ENCODE peak calls at places on chromosome 21, in five cellular contexts. One of them, this sample, is unnamed.

GRCh38 chr21:41445465-41445862 is 19.4 kb downstream of the MX1 start:
- DNase-seq in A549: no peak
- DNase-seq in gastrocnemius medialis: no peak
- DNase-seq in lower lobe of right lung: no peak
- DNase-seq in tibial nerve: no peak
- DNase-seq in this sample: peak

GRCh38 chr21:31877558-31877957 is 4.7 kb downstream of the HUNK start:
- DNase-seq in A549: no peak
- DNase-seq in gastrocnemius medialis: no peak
- DNase-seq in lower lobe of right lung: no peak
- DNase-seq in tibial nerve: no peak
- DNase-seq in this sample: no peak

GRCh38 chr21:32806810-32807386 is 35.3 kb upstream of the PAXBP1 start:
- DNase-seq in A549: no peak
- DNase-seq in gastrocnemius medialis: no peak
- DNase-seq in lower lobe of right lung: no peak
- DNase-seq in tibial nerve: no peak
- DNase-seq in this sample: no peak

GRCh38 chr21:31248598-31248997 is 95.5 kb downstream of the TIAM1 start:
- DNase-seq in A549: peak
- DNase-seq in gastrocnemius medialis: peak
- DNase-seq in lower lobe of right lung: no peak
- DNase-seq in tibial nerve: no peak
- DNase-seq in this sample: peak

GRCh38 chr21:33848252-33848953 is 67.2 kb downstream of the ATP5PO start:
- DNase-seq in A549: no peak
- DNase-seq in gastrocnemius medialis: no peak
- DNase-seq in lower lobe of right lung: no peak
- DNase-seq in tibial nerve: no peak
- DNase-seq in this sample: no peak

GRCh38 chr21:16983425-16983824 is 529.4 kb upstream of the CXADR start:
- DNase-seq in A549: no peak
- DNase-seq in gastrocnemius medialis: no peak
- DNase-seq in lower lobe of right lung: no peak
- DNase-seq in tibial nerve: no peak
- DNase-seq in this sample: no peak

GRCh38 chr21:32048353-32048752 is 175.5 kb downstream of the HUNK start:
- DNase-seq in A549: no peak
- DNase-seq in gastrocnemius medialis: no peak
- DNase-seq in lower lobe of right lung: no peak
- DNase-seq in tibial nerve: no peak
- DNase-seq in this sample: no peak

GRCh38 chr21:17976139-17976538 is 157.0 kb upstream of the C21orf91 start:
- DNase-seq in A549: no peak
- DNase-seq in gastrocnemius medialis: no peak
- DNase-seq in lower lobe of right lung: no peak
- DNase-seq in tibial nerve: no peak
- DNase-seq in this sample: no peak

GRCh38 chr21:38787461-38788274 is 18.1 kb upstream of the ETS2 start:
- DNase-seq in A549: peak
- DNase-seq in gastrocnemius medialis: no peak
- DNase-seq in lower lobe of right lung: no peak
- DNase-seq in tibial nerve: no peak
- DNase-seq in this sample: peak

GRCh38 chr21:45838636-45839035 is 142.9 kb upstream of the COL6A1 start:
- DNase-seq in A549: no peak
- DNase-seq in gastrocnemius medialis: no peak
- DNase-seq in lower lobe of right lung: no peak
- DNase-seq in tibial nerve: no peak
- DNase-seq in this sample: no peak

GRCh38 chr21:45836268-45836655 is 145.3 kb upstream of the COL6A1 start:
- DNase-seq in A549: no peak
- DNase-seq in gastrocnemius medialis: no peak
- DNase-seq in lower lobe of right lung: no peak
- DNase-seq in tibial nerve: no peak
- DNase-seq in this sample: peak

GRCh38 chr21:45839274-45839673 is 142.3 kb upstream of the COL6A1 start:
- DNase-seq in A549: no peak
- DNase-seq in gastrocnemius medialis: no peak
- DNase-seq in lower lobe of right lung: no peak
- DNase-seq in tibial nerve: no peak
- DNase-seq in this sample: no peak

GRCh38 chr21:45836694-45837670 is 144.6 kb upstream of the COL6A1 start:
- DNase-seq in A549: no peak
- DNase-seq in gastrocnemius medialis: no peak
- DNase-seq in lower lobe of right lung: no peak
- DNase-seq in tibial nerve: no peak
- DNase-seq in this sample: no peak

GRCh38 chr21:45837936-45838335 is 143.6 kb upstream of the COL6A1 start:
- DNase-seq in A549: no peak
- DNase-seq in gastrocnemius medialis: no peak
- DNase-seq in lower lobe of right lung: no peak
- DNase-seq in tibial nerve: no peak
- DNase-seq in this sample: no peak
- H3K4me3 ChIP-seq in A549: no peak
- H3K4me3 ChIP-seq in gastrocnemius medialis: no peak
- H3K4me3 ChIP-seq in lower lobe of right lung: no peak
- H3K4me3 ChIP-seq in tibial nerve: no peak
- H3K4me3 ChIP-seq in this sample: no peak

GRCh38 chr21:43269461-43269860 is 100.7 kb downstream of the CRYAA start:
- DNase-seq in A549: no peak
- DNase-seq in gastrocnemius medialis: no peak
- DNase-seq in lower lobe of right lung: peak
- DNase-seq in tibial nerve: no peak
- DNase-seq in this sample: no peak
- TF ChIP-seq CTCF in A549: no peak
- TF ChIP-seq CTCF in gastrocnemius medialis: no peak
- TF ChIP-seq CTCF in lower lobe of right lung: peak
- TF ChIP-seq CTCF in tibial nerve: no peak
- TF ChIP-seq CTCF in this sample: peak

GRCh38 chr21:20998886-20999285 is 677 bp downstream of the NCAM2 start:
- DNase-seq in A549: no peak
- DNase-seq in gastrocnemius medialis: no peak
- DNase-seq in lower lobe of right lung: no peak
- DNase-seq in tibial nerve: no peak
- DNase-seq in this sample: no peak
- H3K4me3 ChIP-seq in A549: no peak
- H3K4me3 ChIP-seq in gastrocnemius medialis: peak
- H3K4me3 ChIP-seq in lower lobe of right lung: peak
- H3K4me3 ChIP-seq in tibial nerve: peak
- H3K4me3 ChIP-seq in this sample: peak

GRCh38 chr21:28018741-28019669 is 973.7 kb downstream of the LTN1 start:
- DNase-seq in A549: no peak
- DNase-seq in gastrocnemius medialis: peak
- DNase-seq in lower lobe of right lung: no peak
- DNase-seq in tibial nerve: no peak
- DNase-seq in this sample: peak
- TF ChIP-seq CTCF in A549: no peak
- TF ChIP-seq CTCF in gastrocnemius medialis: peak
- TF ChIP-seq CTCF in lower lobe of right lung: no peak
- TF ChIP-seq CTCF in tibial nerve: no peak
- TF ChIP-seq CTCF in this sample: peak

DNA sequence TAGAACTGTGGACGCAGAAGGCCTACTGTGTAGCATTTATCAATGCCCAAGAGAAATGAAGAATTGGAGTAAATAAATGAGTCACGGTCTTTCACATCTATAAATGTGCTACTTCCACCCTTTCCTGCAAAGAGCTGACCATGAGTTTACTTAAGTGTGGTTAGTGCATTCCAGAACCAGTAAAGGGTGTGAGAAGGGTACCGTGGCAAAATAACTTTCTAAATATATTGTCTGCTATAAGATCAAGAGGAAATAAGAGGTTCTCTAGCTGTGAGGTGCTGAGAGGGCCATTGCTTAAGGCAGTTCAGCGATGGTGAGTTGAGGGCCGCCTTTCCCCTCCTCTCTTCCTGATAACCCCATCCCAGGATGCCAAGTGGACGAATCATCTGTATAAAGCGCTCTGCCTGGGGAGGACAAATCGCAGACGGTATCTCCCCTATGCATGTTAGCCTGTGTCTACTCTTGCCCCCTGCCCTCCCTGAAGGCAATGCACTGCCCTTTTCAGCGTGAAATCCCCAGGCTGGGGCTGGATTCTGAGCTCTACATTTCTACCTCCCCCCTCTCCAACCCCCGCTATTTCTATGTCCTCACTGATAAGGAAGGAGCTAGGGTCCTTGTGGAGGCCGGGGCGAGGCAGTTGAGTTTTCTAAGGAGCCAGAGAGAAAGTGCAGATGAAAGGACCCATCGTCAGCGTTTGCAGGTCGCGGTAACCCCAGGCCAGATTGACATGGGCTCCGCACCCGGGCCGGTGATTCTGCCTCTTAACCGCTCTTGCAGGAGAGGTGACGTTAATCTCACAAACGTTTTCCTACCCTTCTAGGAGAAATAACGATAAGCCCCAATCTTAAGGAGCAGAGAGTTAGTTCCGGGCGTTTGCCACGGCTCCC is 1.5 kb upstream of the NCAM2 start:
- DNase-seq in A549: no peak
- DNase-seq in gastrocnemius medialis: no peak
- DNase-seq in lower lobe of right lung: no peak
- DNase-seq in tibial nerve: no peak
- DNase-seq in this sample: peak
- H3K4me3 ChIP-seq in A549: no peak
- H3K4me3 ChIP-seq in gastrocnemius medialis: peak
- H3K4me3 ChIP-seq in lower lobe of right lung: peak
- H3K4me3 ChIP-seq in tibial nerve: peak
- H3K4me3 ChIP-seq in this sample: peak

DNA sequence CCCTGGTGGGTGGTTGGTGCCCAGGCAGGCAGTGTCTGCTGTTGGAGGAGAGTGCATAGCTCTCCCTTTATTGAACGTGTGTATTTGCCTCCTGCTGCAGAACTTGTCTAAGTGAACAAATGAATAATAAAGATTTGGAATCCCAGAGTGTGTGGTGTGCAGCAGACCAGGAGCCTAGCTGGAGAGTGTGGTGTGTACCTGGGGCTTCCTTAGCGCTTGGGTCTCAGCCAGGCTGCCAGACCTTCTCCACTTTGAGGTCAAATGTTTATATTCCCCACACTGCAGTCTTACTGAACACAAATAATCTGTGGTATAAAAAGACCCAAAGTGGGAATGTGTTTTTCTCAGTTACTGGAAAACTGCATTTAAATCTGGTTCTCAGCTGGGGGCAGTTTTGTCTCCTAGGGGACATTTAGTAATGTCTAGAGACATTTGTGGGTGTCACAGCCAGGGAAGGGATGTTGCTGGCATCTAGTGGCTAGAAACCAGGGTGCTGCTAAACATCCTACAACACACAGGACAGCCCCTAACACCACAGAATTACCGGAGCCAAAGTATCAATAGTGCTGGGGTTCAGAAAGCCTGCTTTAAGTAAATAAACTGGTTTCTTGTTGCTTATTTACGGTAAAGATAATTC is 23.6 kb downstream of the SLC37A1 start:
- DNase-seq in A549: peak
- DNase-seq in gastrocnemius medialis: no peak
- DNase-seq in lower lobe of right lung: no peak
- DNase-seq in tibial nerve: no peak
- DNase-seq in this sample: peak
- TF ChIP-seq CTCF in A549: peak
- TF ChIP-seq CTCF in gastrocnemius medialis: peak
- TF ChIP-seq CTCF in lower lobe of right lung: no peak
- TF ChIP-seq CTCF in tibial nerve: no peak
- TF ChIP-seq CTCF in this sample: peak

GRCh38 chr21:37338671-37339526 is 27.7 kb upstream of the DYRK1A start:
- DNase-seq in A549: peak
- DNase-seq in gastrocnemius medialis: peak
- DNase-seq in lower lobe of right lung: no peak
- DNase-seq in tibial nerve: no peak
- DNase-seq in this sample: peak
- H3K4me3 ChIP-seq in A549: peak
- H3K4me3 ChIP-seq in gastrocnemius medialis: peak
- H3K4me3 ChIP-seq in lower lobe of right lung: no peak
- H3K4me3 ChIP-seq in tibial nerve: no peak
- H3K4me3 ChIP-seq in this sample: no peak

DNA sequence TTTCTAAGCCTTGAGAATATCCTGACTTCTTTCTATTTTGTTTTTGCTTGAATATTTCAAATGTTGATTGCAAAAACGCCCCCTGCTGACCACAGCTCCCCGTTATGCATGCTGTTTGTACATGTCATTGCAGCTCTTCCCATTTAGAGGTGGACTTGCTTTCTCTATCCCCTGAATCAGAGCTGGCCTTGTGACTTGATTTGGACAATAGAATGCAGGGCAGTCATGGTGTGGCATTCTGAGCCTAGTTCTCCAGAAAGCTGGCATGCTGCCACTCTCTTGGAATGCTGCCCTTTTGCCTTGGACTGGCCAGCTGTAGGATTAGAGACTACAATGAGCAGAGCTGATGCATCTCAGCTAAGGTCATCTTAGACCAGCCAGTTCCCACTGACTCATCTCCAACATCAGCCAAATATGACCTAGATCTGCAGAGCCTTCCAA is 1561.5 kb downstream of the MRPL39 start:
- DNase-seq in A549: peak
- DNase-seq in gastrocnemius medialis: peak
- DNase-seq in lower lobe of right lung: peak
- DNase-seq in tibial nerve: peak
- DNase-seq in this sample: peak
- TF ChIP-seq CTCF in A549: no peak
- TF ChIP-seq CTCF in gastrocnemius medialis: peak
- TF ChIP-seq CTCF in lower lobe of right lung: peak
- TF ChIP-seq CTCF in tibial nerve: peak
- TF ChIP-seq CTCF in this sample: no peak

GRCh38 chr21:46326110-46326703 is 2.3 kb downstream of the PCNT start:
- DNase-seq in A549: no peak
- DNase-seq in gastrocnemius medialis: no peak
- DNase-seq in lower lobe of right lung: no peak
- DNase-seq in tibial nerve: no peak
- DNase-seq in this sample: no peak
- H3K4me3 ChIP-seq in A549: peak
- H3K4me3 ChIP-seq in gastrocnemius medialis: no peak
- H3K4me3 ChIP-seq in lower lobe of right lung: no peak
- H3K4me3 ChIP-seq in tibial nerve: no peak
- H3K4me3 ChIP-seq in this sample: no peak